ENCODE peak calls at places on chromosomes 6 and 20, in nine cellular contexts. One of them, this sample, is unnamed.

GRCh38 chr20:59667981-59668515 is 63.7 kb downstream of the PHACTR3 start:
- DNase-seq in uterus: no peak
- DNase-seq in fibroblast of lung: no peak
- DNase-seq in ascending aorta: no peak
- DNase-seq in A549: no peak
- DNase-seq in GM13976: no peak
- DNase-seq in neural crest cell: no peak
- DNase-seq in IMR-90: no peak
- DNase-seq in K562: no peak
- DNase-seq in this sample: no peak

GRCh38 chr20:61933951-61934715 is 131.5 kb downstream of the TAF4 start:
- DNase-seq in uterus: no peak
- DNase-seq in fibroblast of lung: no peak
- DNase-seq in ascending aorta: no peak
- DNase-seq in A549: no peak
- DNase-seq in GM13976: no peak
- DNase-seq in neural crest cell: no peak
- DNase-seq in IMR-90: no peak
- DNase-seq in K562: no peak
- DNase-seq in this sample: no peak

GRCh38 chr20:49340161-49340966 is 62.5 kb upstream of the ZNFX1 start:
- DNase-seq in uterus: no peak
- DNase-seq in fibroblast of lung: no peak
- DNase-seq in ascending aorta: no peak
- DNase-seq in A549: no peak
- DNase-seq in GM13976: no peak
- DNase-seq in neural crest cell: no peak
- DNase-seq in IMR-90: no peak
- DNase-seq in K562: no peak
- DNase-seq in this sample: no peak

GRCh38 chr20:16530201-16530681 is 43.0 kb downstream of the KIF16B start:
- DNase-seq in uterus: no peak
- DNase-seq in fibroblast of lung: peak
- DNase-seq in ascending aorta: no peak
- DNase-seq in A549: peak
- DNase-seq in GM13976: no peak
- DNase-seq in neural crest cell: no peak
- DNase-seq in IMR-90: peak
- DNase-seq in K562: no peak
- DNase-seq in this sample: no peak

GRCh38 chr6:37303891-37304503 is 46.1 kb upstream of the TMEM217 start:
- DNase-seq in uterus: no peak
- DNase-seq in fibroblast of lung: peak
- DNase-seq in ascending aorta: no peak
- DNase-seq in A549: peak
- DNase-seq in GM13976: peak
- DNase-seq in neural crest cell: peak
- DNase-seq in IMR-90: peak
- DNase-seq in K562: peak
- DNase-seq in this sample: peak

GRCh38 chr6:143064996-143065683 is 4.5 kb downstream of the AIG1 start:
- DNase-seq in uterus: no peak
- DNase-seq in fibroblast of lung: no peak
- DNase-seq in ascending aorta: no peak
- DNase-seq in A549: no peak
- DNase-seq in GM13976: no peak
- DNase-seq in neural crest cell: no peak
- DNase-seq in IMR-90: no peak
- DNase-seq in K562: peak
- DNase-seq in this sample: no peak

GRCh38 chr6:146551545-146551944 is 7.9 kb downstream of the RAB32 start:
- DNase-seq in uterus: no peak
- DNase-seq in fibroblast of lung: peak
- DNase-seq in ascending aorta: no peak
- DNase-seq in A549: no peak
- DNase-seq in GM13976: no peak
- DNase-seq in neural crest cell: no peak
- DNase-seq in IMR-90: peak
- DNase-seq in K562: no peak
- DNase-seq in this sample: no peak

GRCh38 chr6:168190646-168191443 is 111.8 kb upstream of the FRMD1 start:
- DNase-seq in uterus: peak
- DNase-seq in fibroblast of lung: no peak
- DNase-seq in ascending aorta: no peak
- DNase-seq in A549: no peak
- DNase-seq in GM13976: no peak
- DNase-seq in neural crest cell: no peak
- DNase-seq in IMR-90: no peak
- DNase-seq in K562: no peak
- DNase-seq in this sample: no peak

GRCh38 chr6:149324428-149324827 is 6.9 kb downstream of the TAB2 start:
- DNase-seq in uterus: no peak
- DNase-seq in fibroblast of lung: no peak
- DNase-seq in ascending aorta: no peak
- DNase-seq in A549: no peak
- DNase-seq in GM13976: no peak
- DNase-seq in neural crest cell: no peak
- DNase-seq in IMR-90: no peak
- DNase-seq in K562: no peak
- DNase-seq in this sample: no peak

GRCh38 chr6:116088946-116089345 is 11.7 kb upstream of the NT5DC1 start:
- DNase-seq in uterus: no peak
- DNase-seq in fibroblast of lung: peak
- DNase-seq in ascending aorta: no peak
- DNase-seq in A549: no peak
- DNase-seq in GM13976: no peak
- DNase-seq in neural crest cell: no peak
- DNase-seq in IMR-90: peak
- DNase-seq in K562: no peak
- DNase-seq in this sample: no peak

GRCh38 chr20:40690836-40691565 is 2.0 kb upstream of the MAFB start:
- DNase-seq in uterus: no peak
- DNase-seq in fibroblast of lung: no peak
- DNase-seq in ascending aorta: no peak
- DNase-seq in A549: no peak
- DNase-seq in GM13976: no peak
- DNase-seq in neural crest cell: no peak
- DNase-seq in IMR-90: no peak
- DNase-seq in K562: no peak
- DNase-seq in this sample: peak

GRCh38 chr20:44703183-44703925 is 11.8 kb upstream of the CCN5 start:
- DNase-seq in uterus: no peak
- DNase-seq in fibroblast of lung: no peak
- DNase-seq in ascending aorta: no peak
- DNase-seq in A549: no peak
- DNase-seq in GM13976: no peak
- DNase-seq in neural crest cell: no peak
- DNase-seq in IMR-90: no peak
- DNase-seq in K562: no peak
- DNase-seq in this sample: no peak

DNA sequence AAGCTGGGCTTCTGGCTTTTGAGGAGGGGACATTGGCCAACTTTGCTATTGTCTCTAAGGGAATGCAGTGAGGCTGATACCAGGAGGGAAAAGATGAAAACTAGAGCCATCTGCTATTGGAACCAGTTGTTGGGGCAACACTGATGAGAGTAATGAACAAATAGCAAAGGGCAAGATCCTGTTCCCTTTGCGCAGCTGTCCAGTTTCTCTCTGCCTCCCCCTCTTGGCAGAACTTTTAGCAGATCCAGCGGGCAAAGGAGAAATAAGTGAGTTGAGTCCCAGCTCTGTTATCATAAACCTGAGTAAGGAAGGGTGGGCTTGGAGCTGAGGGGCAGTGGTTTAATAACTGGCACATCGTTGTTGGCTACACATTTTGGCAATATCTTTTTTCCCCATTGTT is 126.8 kb downstream of the AKAP7 start:
- DNase-seq in uterus: no peak
- DNase-seq in fibroblast of lung: no peak
- DNase-seq in ascending aorta: no peak
- DNase-seq in A549: no peak
- DNase-seq in GM13976: no peak
- DNase-seq in neural crest cell: no peak
- DNase-seq in IMR-90: no peak
- DNase-seq in K562: no peak
- DNase-seq in this sample: no peak
- TF ChIP-seq CTCF in uterus: no peak
- TF ChIP-seq CTCF in fibroblast of lung: no peak
- TF ChIP-seq CTCF in ascending aorta: no peak
- TF ChIP-seq CTCF in A549: no peak
- TF ChIP-seq CTCF in GM13976: no peak
- TF ChIP-seq CTCF in neural crest cell: no peak
- TF ChIP-seq CTCF in IMR-90: no peak
- TF ChIP-seq CTCF in K562: peak
- TF ChIP-seq CTCF in this sample: no peak

DNA sequence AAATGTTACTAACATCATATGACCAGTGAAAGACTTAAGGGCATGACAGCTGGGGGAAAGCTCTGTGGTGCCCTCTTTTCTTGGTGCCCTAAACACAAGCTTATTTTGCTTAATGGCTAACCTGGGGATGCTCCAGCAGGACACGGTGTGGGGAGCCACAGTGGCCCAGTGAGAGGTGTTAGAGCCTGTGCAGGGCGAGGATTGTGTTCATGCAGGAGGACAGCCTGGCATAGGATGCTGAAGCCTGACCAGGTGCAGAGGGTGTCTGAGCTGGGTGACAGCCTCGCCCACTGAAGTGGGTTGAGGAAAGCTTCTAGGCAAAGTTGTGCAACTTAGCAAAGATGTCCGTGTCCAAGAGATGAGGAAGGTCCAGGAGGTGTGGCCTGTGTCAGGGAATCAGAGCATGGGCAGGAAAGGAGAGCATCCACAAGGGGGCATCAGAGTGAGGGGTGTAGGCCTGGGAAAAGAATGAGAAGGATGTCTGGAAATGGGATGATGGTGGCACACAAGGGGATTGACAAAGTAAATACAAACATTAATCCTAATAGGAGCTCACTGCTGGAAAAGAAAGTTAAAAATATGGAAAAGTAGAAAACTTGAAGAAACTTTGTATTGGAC is 33.9 kb downstream of the SLC17A4 start:
- DNase-seq in uterus: no peak
- DNase-seq in fibroblast of lung: peak
- DNase-seq in ascending aorta: no peak
- DNase-seq in A549: peak
- DNase-seq in GM13976: peak
- DNase-seq in neural crest cell: no peak
- DNase-seq in IMR-90: peak
- DNase-seq in K562: peak
- DNase-seq in this sample: peak
- TF ChIP-seq CTCF in uterus: peak
- TF ChIP-seq CTCF in fibroblast of lung: peak
- TF ChIP-seq CTCF in ascending aorta: peak
- TF ChIP-seq CTCF in A549: no peak
- TF ChIP-seq CTCF in GM13976: peak
- TF ChIP-seq CTCF in neural crest cell: peak
- TF ChIP-seq CTCF in IMR-90: peak
- TF ChIP-seq CTCF in K562: peak
- TF ChIP-seq CTCF in this sample: peak

DNA sequence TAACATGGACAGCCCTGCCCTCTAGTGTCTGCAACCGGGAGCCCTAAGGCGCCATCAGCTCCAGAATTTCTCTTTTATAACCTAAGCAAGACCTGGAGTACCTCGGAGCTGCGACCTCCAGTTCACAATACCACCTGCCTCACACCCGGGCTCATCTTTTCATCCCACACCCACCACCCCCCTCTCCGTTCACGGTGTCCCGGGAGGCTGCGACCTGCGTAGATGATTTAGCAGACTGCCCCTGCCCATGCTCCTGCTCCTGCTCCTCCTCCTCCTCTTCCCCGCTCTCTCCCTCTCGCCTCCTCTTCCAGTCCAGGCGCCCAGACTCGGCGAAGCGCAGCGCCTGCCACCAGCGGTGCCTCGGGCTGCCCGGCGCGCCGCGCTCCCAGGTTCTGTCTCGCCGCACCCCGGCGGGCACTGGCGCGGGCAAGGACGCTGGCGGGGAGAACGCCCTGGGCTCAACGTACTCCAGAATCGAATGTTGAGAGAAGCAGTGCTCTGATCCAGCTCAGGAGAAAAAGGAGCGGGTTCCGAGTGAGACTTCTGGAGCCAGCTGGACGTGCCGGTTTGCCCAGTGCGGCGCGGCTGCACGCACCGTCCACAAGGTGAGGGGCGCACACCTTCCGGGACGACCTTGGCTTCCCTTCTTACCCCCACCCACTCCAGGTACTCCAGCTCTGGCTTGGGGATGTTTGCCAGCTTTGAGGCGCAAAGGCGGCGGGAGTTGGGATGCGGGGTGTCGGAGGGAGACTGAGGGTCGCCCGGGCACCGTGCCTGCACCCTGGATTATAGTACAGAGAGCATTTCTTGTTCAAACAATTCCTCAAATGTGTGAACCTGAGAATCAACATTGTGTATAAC is at the start of gene HTR1E:
- DNase-seq in uterus: peak
- DNase-seq in fibroblast of lung: peak
- DNase-seq in ascending aorta: no peak
- DNase-seq in A549: peak
- DNase-seq in GM13976: peak
- DNase-seq in neural crest cell: peak
- DNase-seq in IMR-90: peak
- DNase-seq in K562: peak
- DNase-seq in this sample: peak
- TF ChIP-seq CTCF in uterus: peak
- TF ChIP-seq CTCF in fibroblast of lung: peak
- TF ChIP-seq CTCF in ascending aorta: peak
- TF ChIP-seq CTCF in A549: peak
- TF ChIP-seq CTCF in GM13976: peak
- TF ChIP-seq CTCF in neural crest cell: peak
- TF ChIP-seq CTCF in IMR-90: peak
- TF ChIP-seq CTCF in K562: peak
- TF ChIP-seq CTCF in this sample: peak

GRCh38 chr6:17588011-17588410 is 12.1 kb upstream of the FAM8A1 start:
- DNase-seq in uterus: no peak
- DNase-seq in fibroblast of lung: no peak
- DNase-seq in ascending aorta: no peak
- DNase-seq in A549: no peak
- DNase-seq in GM13976: no peak
- DNase-seq in neural crest cell: no peak
- DNase-seq in IMR-90: no peak
- DNase-seq in K562: no peak
- DNase-seq in this sample: no peak

GRCh38 chr6:17584241-17584803 is 15.8 kb upstream of the FAM8A1 start:
- DNase-seq in uterus: no peak
- DNase-seq in fibroblast of lung: peak
- DNase-seq in ascending aorta: no peak
- DNase-seq in A549: peak
- DNase-seq in GM13976: peak
- DNase-seq in neural crest cell: peak
- DNase-seq in IMR-90: peak
- DNase-seq in K562: peak
- DNase-seq in this sample: peak

GRCh38 chr6:17589402-17590116 is 10.5 kb upstream of the FAM8A1 start:
- DNase-seq in uterus: no peak
- DNase-seq in fibroblast of lung: peak
- DNase-seq in ascending aorta: no peak
- DNase-seq in A549: peak
- DNase-seq in GM13976: no peak
- DNase-seq in neural crest cell: no peak
- DNase-seq in IMR-90: peak
- DNase-seq in K562: no peak
- DNase-seq in this sample: no peak

GRCh38 chr6:17583811-17584210 is 16.3 kb upstream of the FAM8A1 start:
- DNase-seq in uterus: no peak
- DNase-seq in fibroblast of lung: peak
- DNase-seq in ascending aorta: no peak
- DNase-seq in A549: no peak
- DNase-seq in GM13976: no peak
- DNase-seq in neural crest cell: no peak
- DNase-seq in IMR-90: peak
- DNase-seq in K562: no peak
- DNase-seq in this sample: no peak

GRCh38 chr6:17585766-17586502 is 14.2 kb upstream of the FAM8A1 start:
- DNase-seq in uterus: no peak
- DNase-seq in fibroblast of lung: no peak
- DNase-seq in ascending aorta: no peak
- DNase-seq in A549: peak
- DNase-seq in GM13976: no peak
- DNase-seq in neural crest cell: no peak
- DNase-seq in IMR-90: no peak
- DNase-seq in K562: no peak
- DNase-seq in this sample: no peak
- TF ChIP-seq CTCF in uterus: no peak
- TF ChIP-seq CTCF in fibroblast of lung: no peak
- TF ChIP-seq CTCF in ascending aorta: no peak
- TF ChIP-seq CTCF in A549: no peak
- TF ChIP-seq CTCF in GM13976: no peak
- TF ChIP-seq CTCF in neural crest cell: peak
- TF ChIP-seq CTCF in IMR-90: peak
- TF ChIP-seq CTCF in K562: peak
- TF ChIP-seq CTCF in this sample: no peak

This sample was measured in GM13977.